ENCODE peak calls at places on chromosomes 2 and 18, in nine cellular contexts. One of them, this sample, is unnamed.

GRCh38 chr18:22515250-22515649 is 97.5 kb upstream of the CTAGE1 start:
- DNase-seq in upper lobe of right lung: no peak
- DNase-seq in pancreas: no peak
- DNase-seq in right atrium auricular region: no peak
- DNase-seq in GM20000: no peak
- DNase-seq in activated CD8-positive, alpha-beta T cell treated with anti-CD3 and anti-CD28 coated beads for 36 hours: no peak
- DNase-seq in WERI-Rb-1: no peak
- DNase-seq in ovary: no peak
- DNase-seq in GM12865: no peak
- DNase-seq in this sample: no peak

GRCh38 chr2:236972491-236973379 is 113.0 kb upstream of the COPS8 start:
- DNase-seq in activated CD8-positive, alpha-beta T cell treated with anti-CD3 and anti-CD28 coated beads for 36 hours: no peak
- DNase-seq in upper lobe of right lung: no peak
- DNase-seq in WERI-Rb-1: no peak
- DNase-seq in ovary: no peak
- DNase-seq in right atrium auricular region: peak; percentile 83
- DNase-seq in pancreas: no peak
- DNase-seq in GM12865: no peak
- DNase-seq in GM20000: no peak
- DNase-seq in this sample: no peak

GRCh38 chr2:237378650-237379049 is 35.3 kb downstream of the COL6A3 start:
- DNase-seq in ovary: no peak
- DNase-seq in WERI-Rb-1: no peak
- DNase-seq in activated CD8-positive, alpha-beta T cell treated with anti-CD3 and anti-CD28 coated beads for 36 hours: no peak
- DNase-seq in pancreas: no peak
- DNase-seq in upper lobe of right lung: no peak
- DNase-seq in GM20000: no peak
- DNase-seq in GM12865: no peak
- DNase-seq in right atrium auricular region: no peak
- DNase-seq in this sample: no peak

GRCh38 chr2:218658671-218659257 is 659 bp downstream of the ZNF142 start:
- DNase-seq in pancreas: no peak
- DNase-seq in GM20000: peak; percentile 68
- DNase-seq in upper lobe of right lung: no peak
- DNase-seq in right atrium auricular region: no peak
- DNase-seq in activated CD8-positive, alpha-beta T cell treated with anti-CD3 and anti-CD28 coated beads for 36 hours: peak; percentile 67
- DNase-seq in WERI-Rb-1: peak; percentile 75
- DNase-seq in GM12865: peak; percentile 76
- DNase-seq in ovary: no peak
- DNase-seq in this sample: peak; percentile 75

GRCh38 chr18:70333757-70334156 is 44.9 kb downstream of the SOCS6 start:
- DNase-seq in GM20000: no peak
- DNase-seq in ovary: no peak
- DNase-seq in GM12865: no peak
- DNase-seq in WERI-Rb-1: no peak
- DNase-seq in pancreas: no peak
- DNase-seq in activated CD8-positive, alpha-beta T cell treated with anti-CD3 and anti-CD28 coated beads for 36 hours: no peak
- DNase-seq in right atrium auricular region: no peak
- DNase-seq in upper lobe of right lung: no peak
- DNase-seq in this sample: no peak

GRCh38 chr2:69298862-69299261 is 88.2 kb downstream of the GFPT1 start:
- DNase-seq in ovary: no peak
- DNase-seq in GM12865: no peak
- DNase-seq in right atrium auricular region: no peak
- DNase-seq in upper lobe of right lung: no peak
- DNase-seq in activated CD8-positive, alpha-beta T cell treated with anti-CD3 and anti-CD28 coated beads for 36 hours: no peak
- DNase-seq in WERI-Rb-1: no peak
- DNase-seq in GM20000: no peak
- DNase-seq in pancreas: no peak
- DNase-seq in this sample: no peak

GRCh38 chr2:241048149-241048948 is 49.9 kb downstream of the SNED1 start:
- DNase-seq in pancreas: no peak
- DNase-seq in WERI-Rb-1: no peak
- DNase-seq in activated CD8-positive, alpha-beta T cell treated with anti-CD3 and anti-CD28 coated beads for 36 hours: no peak
- DNase-seq in right atrium auricular region: peak; percentile 34
- DNase-seq in GM12865: no peak
- DNase-seq in upper lobe of right lung: no peak
- DNase-seq in GM20000: no peak
- DNase-seq in ovary: no peak
- DNase-seq in this sample: no peak

GRCh38 chr2:123993728-123994323 is 31.3 kb upstream of the CNTNAP5 start:
- DNase-seq in pancreas: peak; percentile 54
- DNase-seq in WERI-Rb-1: peak; percentile 40
- DNase-seq in right atrium auricular region: no peak
- DNase-seq in upper lobe of right lung: no peak
- DNase-seq in GM12865: peak; percentile 26
- DNase-seq in activated CD8-positive, alpha-beta T cell treated with anti-CD3 and anti-CD28 coated beads for 36 hours: peak; percentile 7
- DNase-seq in ovary: no peak
- DNase-seq in GM20000: peak; percentile 23
- DNase-seq in this sample: peak; percentile 10

GRCh38 chr2:42274872-42275271 is 86.1 kb downstream of the COX7A2L start:
- DNase-seq in WERI-Rb-1: no peak
- DNase-seq in GM20000: no peak
- DNase-seq in GM12865: no peak
- DNase-seq in ovary: no peak
- DNase-seq in activated CD8-positive, alpha-beta T cell treated with anti-CD3 and anti-CD28 coated beads for 36 hours: no peak
- DNase-seq in right atrium auricular region: no peak
- DNase-seq in upper lobe of right lung: no peak
- DNase-seq in pancreas: no peak
- DNase-seq in this sample: no peak

GRCh38 chr2:96888082-96889011 is 18.5 kb upstream of the SEMA4C start:
- DNase-seq in GM12865: no peak
- DNase-seq in GM20000: no peak
- DNase-seq in activated CD8-positive, alpha-beta T cell treated with anti-CD3 and anti-CD28 coated beads for 36 hours: no peak
- DNase-seq in pancreas: peak; percentile 59
- DNase-seq in WERI-Rb-1: no peak
- DNase-seq in upper lobe of right lung: peak; percentile 81
- DNase-seq in ovary: no peak
- DNase-seq in right atrium auricular region: no peak
- DNase-seq in this sample: no peak

GRCh38 chr2:31945572-31945935 is 65.3 kb downstream of the MEMO1 start:
- DNase-seq in pancreas: no peak
- DNase-seq in upper lobe of right lung: no peak
- DNase-seq in WERI-Rb-1: no peak
- DNase-seq in right atrium auricular region: no peak
- DNase-seq in ovary: no peak
- DNase-seq in GM12865: no peak
- DNase-seq in activated CD8-positive, alpha-beta T cell treated with anti-CD3 and anti-CD28 coated beads for 36 hours: no peak
- DNase-seq in GM20000: no peak
- DNase-seq in this sample: no peak

DNA sequence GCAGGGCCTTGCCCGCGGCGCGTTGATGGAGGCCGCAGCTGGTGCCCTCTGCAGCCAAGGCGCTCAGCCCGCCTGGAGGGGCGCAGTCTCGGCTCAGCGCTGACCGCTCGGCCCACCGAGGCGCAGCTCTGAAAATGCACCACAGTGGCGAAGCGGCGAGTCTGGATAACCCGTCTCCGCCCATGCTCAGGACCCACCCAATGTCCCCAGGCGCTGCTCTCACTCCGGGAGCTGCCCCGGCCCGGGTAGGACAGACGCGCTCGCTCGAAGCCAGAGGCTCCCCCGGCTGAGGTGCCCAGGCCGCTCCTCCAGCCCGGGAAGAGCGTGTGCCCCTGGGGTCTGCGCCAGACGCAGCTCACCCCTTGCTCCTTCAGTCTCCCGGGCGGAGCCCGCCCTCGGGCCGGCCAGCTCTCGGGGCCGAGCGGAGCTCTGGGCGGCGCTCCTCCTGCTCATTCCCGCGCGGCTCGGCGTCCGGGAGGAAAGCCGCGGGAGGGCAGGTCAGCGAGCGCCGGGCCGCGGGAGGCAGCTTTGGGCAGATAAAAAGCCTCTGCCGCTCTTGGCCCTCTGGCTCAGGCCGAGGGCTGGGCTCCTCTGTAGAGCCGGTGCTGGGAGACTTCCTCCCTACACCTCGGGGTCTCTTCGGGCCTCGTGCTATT is 1.6 kb upstream of the TBR1 start:
- DNase-seq in activated CD8-positive, alpha-beta T cell treated with anti-CD3 and anti-CD28 coated beads for 36 hours: no peak
- DNase-seq in pancreas: peak; percentile 75
- DNase-seq in GM20000: peak; percentile 56
- DNase-seq in ovary: no peak
- DNase-seq in upper lobe of right lung: peak; percentile 69
- DNase-seq in WERI-Rb-1: peak; percentile 75
- DNase-seq in GM12865: no peak
- DNase-seq in right atrium auricular region: no peak
- DNase-seq in this sample: peak; percentile 42
- TF ChIP-seq CTCF in activated CD8-positive, alpha-beta T cell treated with anti-CD3 and anti-CD28 coated beads for 36 hours: no peak
- TF ChIP-seq CTCF in pancreas: no peak
- TF ChIP-seq CTCF in GM20000: no peak
- TF ChIP-seq CTCF in ovary: no peak
- TF ChIP-seq CTCF in upper lobe of right lung: no peak
- TF ChIP-seq CTCF in WERI-Rb-1: peak; percentile 55
- TF ChIP-seq CTCF in GM12865: no peak
- TF ChIP-seq CTCF in right atrium auricular region: no peak
- TF ChIP-seq CTCF in this sample: no peak

GRCh38 chr2:198857246-198857645 is 600.5 kb downstream of the SATB2 start:
- DNase-seq in upper lobe of right lung: no peak
- DNase-seq in ovary: no peak
- DNase-seq in GM20000: no peak
- DNase-seq in WERI-Rb-1: no peak
- DNase-seq in activated CD8-positive, alpha-beta T cell treated with anti-CD3 and anti-CD28 coated beads for 36 hours: no peak
- DNase-seq in pancreas: no peak
- DNase-seq in GM12865: no peak
- DNase-seq in right atrium auricular region: no peak
- DNase-seq in this sample: no peak
- TF ChIP-seq CTCF in upper lobe of right lung: no peak
- TF ChIP-seq CTCF in ovary: no peak
- TF ChIP-seq CTCF in GM20000: no peak
- TF ChIP-seq CTCF in WERI-Rb-1: no peak
- TF ChIP-seq CTCF in activated CD8-positive, alpha-beta T cell treated with anti-CD3 and anti-CD28 coated beads for 36 hours: no peak
- TF ChIP-seq CTCF in pancreas: no peak
- TF ChIP-seq CTCF in GM12865: no peak
- TF ChIP-seq CTCF in right atrium auricular region: no peak
- TF ChIP-seq CTCF in this sample: no peak

DNA sequence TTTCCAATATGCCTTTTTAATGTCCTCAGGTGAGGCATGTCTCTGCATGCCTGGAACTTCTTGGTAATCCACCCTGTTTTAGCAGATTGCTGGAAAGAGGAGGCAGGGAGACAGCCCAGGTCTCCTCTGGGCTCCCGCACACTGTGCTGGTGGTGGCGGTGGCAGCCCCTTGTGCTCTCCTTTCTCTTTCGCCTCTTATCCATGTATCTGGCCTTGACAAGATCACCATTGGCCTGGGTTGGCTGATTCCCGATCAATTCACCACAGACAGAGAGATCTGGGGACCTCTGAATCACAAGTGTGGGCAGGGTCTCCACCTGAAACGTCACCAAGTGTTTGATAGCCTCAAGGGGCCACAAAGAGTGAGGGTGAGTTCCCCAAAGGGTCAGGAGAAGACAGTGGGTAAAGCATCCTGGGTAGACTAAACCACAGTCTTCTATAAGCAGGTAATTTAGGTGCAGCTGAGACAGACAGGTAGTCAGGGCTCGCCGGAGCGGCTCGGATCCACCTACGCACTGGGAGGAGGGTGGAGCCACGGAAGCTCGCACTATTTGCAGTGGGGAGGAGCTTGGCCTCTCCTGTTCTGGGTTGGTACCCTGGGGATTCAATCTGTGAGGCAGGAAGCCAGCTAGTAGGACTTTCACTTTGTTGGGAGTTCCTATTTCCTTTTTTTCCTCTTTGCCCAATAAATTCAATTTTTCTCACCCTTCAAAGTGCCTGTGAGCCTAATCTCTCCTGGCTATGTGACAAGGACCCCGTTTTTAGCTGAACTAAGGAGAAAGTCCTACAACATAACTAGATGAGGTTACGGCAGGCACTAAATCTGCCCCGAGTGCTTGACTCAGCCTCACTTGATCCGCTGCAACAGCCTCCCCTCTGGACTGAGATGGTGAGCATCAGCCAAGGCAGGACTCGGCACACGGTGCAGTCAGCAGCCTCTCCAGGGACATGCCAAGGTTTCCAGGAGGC is 57.6 kb downstream of the SLC4A3 start:
- DNase-seq in GM12865: peak; percentile 85
- DNase-seq in pancreas: peak; percentile 81
- DNase-seq in WERI-Rb-1: peak; percentile 90
- DNase-seq in activated CD8-positive, alpha-beta T cell treated with anti-CD3 and anti-CD28 coated beads for 36 hours: peak; percentile 81
- DNase-seq in GM20000: peak; percentile 69
- DNase-seq in ovary: peak; percentile 86
- DNase-seq in upper lobe of right lung: peak; percentile 86
- DNase-seq in right atrium auricular region: peak; percentile 72
- DNase-seq in this sample: peak; percentile 78
- TF ChIP-seq CTCF in GM12865: no peak
- TF ChIP-seq CTCF in pancreas: no peak
- TF ChIP-seq CTCF in WERI-Rb-1: peak; percentile 17
- TF ChIP-seq CTCF in activated CD8-positive, alpha-beta T cell treated with anti-CD3 and anti-CD28 coated beads for 36 hours: no peak
- TF ChIP-seq CTCF in GM20000: no peak
- TF ChIP-seq CTCF in ovary: no peak
- TF ChIP-seq CTCF in upper lobe of right lung: no peak
- TF ChIP-seq CTCF in right atrium auricular region: no peak
- TF ChIP-seq CTCF in this sample: no peak

GRCh38 chr2:127125821-127126220 is 18.9 kb upstream of the BIN1 start:
- DNase-seq in pancreas: no peak
- DNase-seq in GM12865: no peak
- DNase-seq in right atrium auricular region: no peak
- DNase-seq in activated CD8-positive, alpha-beta T cell treated with anti-CD3 and anti-CD28 coated beads for 36 hours: no peak
- DNase-seq in upper lobe of right lung: no peak
- DNase-seq in GM20000: no peak
- DNase-seq in ovary: no peak
- DNase-seq in WERI-Rb-1: no peak
- DNase-seq in this sample: no peak

GRCh38 chr2:127130421-127130820 is 23.5 kb upstream of the BIN1 start:
- DNase-seq in activated CD8-positive, alpha-beta T cell treated with anti-CD3 and anti-CD28 coated beads for 36 hours: no peak
- DNase-seq in ovary: no peak
- DNase-seq in GM12865: no peak
- DNase-seq in right atrium auricular region: no peak
- DNase-seq in upper lobe of right lung: no peak
- DNase-seq in pancreas: no peak
- DNase-seq in WERI-Rb-1: no peak
- DNase-seq in GM20000: no peak
- DNase-seq in this sample: no peak

GRCh38 chr2:127133793-127134192 is 26.8 kb upstream of the BIN1 start:
- DNase-seq in ovary: no peak
- DNase-seq in GM12865: no peak
- DNase-seq in WERI-Rb-1: no peak
- DNase-seq in activated CD8-positive, alpha-beta T cell treated with anti-CD3 and anti-CD28 coated beads for 36 hours: no peak
- DNase-seq in right atrium auricular region: peak; percentile 56
- DNase-seq in GM20000: no peak
- DNase-seq in upper lobe of right lung: no peak
- DNase-seq in pancreas: no peak
- DNase-seq in this sample: no peak

GRCh38 chr2:127124426-127124825 is 17.5 kb upstream of the BIN1 start:
- DNase-seq in right atrium auricular region: no peak
- DNase-seq in activated CD8-positive, alpha-beta T cell treated with anti-CD3 and anti-CD28 coated beads for 36 hours: no peak
- DNase-seq in GM12865: no peak
- DNase-seq in ovary: no peak
- DNase-seq in WERI-Rb-1: no peak
- DNase-seq in upper lobe of right lung: no peak
- DNase-seq in pancreas: no peak
- DNase-seq in GM20000: no peak
- DNase-seq in this sample: no peak

DNA sequence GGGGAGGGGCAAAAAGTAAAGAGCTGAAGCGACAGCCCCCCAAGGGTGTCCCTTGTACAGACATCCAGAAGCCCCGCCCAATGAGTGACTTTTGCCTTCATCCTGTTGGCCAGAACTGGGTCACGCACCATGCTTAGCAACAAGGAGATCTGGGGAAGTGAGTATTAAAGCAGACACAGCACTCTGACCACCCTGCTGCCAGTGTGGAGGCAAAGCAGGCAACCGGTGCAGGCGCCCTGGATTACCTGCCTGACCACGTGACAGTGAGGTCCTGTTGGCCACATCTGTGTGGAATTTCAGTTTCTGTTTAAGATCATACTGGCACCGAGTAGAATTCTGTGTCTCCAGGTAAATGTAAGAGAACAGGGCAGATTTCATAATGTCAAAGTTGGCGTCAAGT is 21.6 kb upstream of the BIN1 start:
- DNase-seq in right atrium auricular region: peak; percentile 57
- DNase-seq in activated CD8-positive, alpha-beta T cell treated with anti-CD3 and anti-CD28 coated beads for 36 hours: no peak
- DNase-seq in pancreas: peak; percentile 70
- DNase-seq in WERI-Rb-1: peak; percentile 71
- DNase-seq in upper lobe of right lung: peak; percentile 85
- DNase-seq in ovary: no peak
- DNase-seq in GM20000: peak; percentile 69
- DNase-seq in GM12865: peak; percentile 87
- DNase-seq in this sample: peak; percentile 59
- TF ChIP-seq CTCF in right atrium auricular region: no peak
- TF ChIP-seq CTCF in activated CD8-positive, alpha-beta T cell treated with anti-CD3 and anti-CD28 coated beads for 36 hours: no peak
- TF ChIP-seq CTCF in pancreas: no peak
- TF ChIP-seq CTCF in WERI-Rb-1: no peak
- TF ChIP-seq CTCF in upper lobe of right lung: no peak
- TF ChIP-seq CTCF in ovary: no peak
- TF ChIP-seq CTCF in GM20000: no peak
- TF ChIP-seq CTCF in GM12865: no peak
- TF ChIP-seq CTCF in this sample: no peak

This sample was measured in GM10248.